ENCODE peak calls at places on chromosomes 13 and 19, in five cellular contexts. I, U, P, R and G are unnamed samples.
A peak's percentile ranks its signal among the peaks of the same experiment; 100 is the strongest.

GRCh38 chr19:40811478-40812341 is 12.7 kb downstream of the EGLN2 start:
- DNase-seq in I (no peak), U (no peak), P (no peak), R (no peak), G (peak; percentile 64)

GRCh38 chr19:13244920-13245319 is 94.7 kb downstream of the IER2 start:
- DNase-seq in I (no peak), U (no peak), P (no peak), R (no peak), G (no peak)

GRCh38 chr19:57850553-57851017 is 926 bp downstream of the ZNF587 start:
- DNase-seq in I (no peak), U (peak; percentile 41), P (peak; percentile 56), R (no peak), G (no peak)

GRCh38 chr19:10339380-10339960 is at the start of gene ICAM3:
- DNase-seq in I (peak; percentile 77), U (no peak), P (peak; percentile 36), R (no peak), G (no peak)

GRCh38 chr13:37446503-37446902 is 152.1 kb downstream of the POSTN start:
- DNase-seq in I (no peak), U (no peak), P (no peak), R (no peak), G (no peak)

GRCh38 chr13:76519685-76520084 is 366.5 kb downstream of the KCTD12 start:
- DNase-seq in I (no peak), U (no peak), P (no peak), R (no peak), G (no peak)

GRCh38 chr13:71144883-71145282 is 722.1 kb downstream of the DACH1 start:
- DNase-seq in I (no peak), U (no peak), P (no peak), R (no peak), G (no peak)

GRCh38 chr19:55519461-55520311 is 17.2 kb downstream of the SBK2 start:
- DNase-seq in I (no peak), U (peak; percentile 94), P (no peak), R (no peak), G (no peak)

GRCh38 chr13:113607477-113608245 is 23.1 kb downstream of the TFDP1 start:
- DNase-seq in I (peak; percentile 81), U (no peak), P (peak; percentile 28), R (no peak), G (no peak)

GRCh38 chr13:27338207-27338606 is 67.6 kb downstream of the RASL11A start:
- DNase-seq in I (no peak), U (no peak), P (no peak), R (no peak), G (no peak)

GRCh38 chr13:113838711-113839201 is 25.1 kb downstream of the GAS6 start:
- DNase-seq in I (no peak), U (no peak), P (no peak), R (no peak), G (no peak)

GRCh38 chr13:46624821-46625220 is 71.9 kb downstream of the LRCH1 start:
- DNase-seq in I (no peak), U (no peak), P (no peak), R (no peak), G (no peak)

GRCh38 chr13:98856983-98857382 is 104.5 kb upstream of the SLC15A1 start:
- DNase-seq in I (peak; percentile 47), U (no peak), P (peak; percentile 55), R (no peak), G (no peak)

GRCh38 chr13:34762312-34762711 is 179.8 kb upstream of the NBEA start:
- DNase-seq in I (no peak), U (peak; percentile 2), P (no peak), R (no peak), G (no peak)

GRCh38 chr13:44498969-44499368 is 77.2 kb downstream of the TSC22D1 start:
- DNase-seq in I (no peak), U (no peak), P (no peak), R (no peak), G (no peak)

GRCh38 chr19:52941941-52942370 is 18.7 kb upstream of the ZNF888 start:
- DNase-seq in I (no peak), U (no peak), P (peak; percentile 35), R (no peak), G (peak; percentile 77)

GRCh38 chr13:32150794-32151193 is 119.2 kb downstream of the FRY start:
- DNase-seq in I (peak; percentile 23), U (no peak), P (no peak), R (peak; percentile 39), G (peak; percentile 78)

GRCh38 chr19:10010247-10010691 is at the start of gene COL5A3:
- DNase-seq in I (no peak), U (peak; percentile 11), P (peak; percentile 27), R (peak; percentile 43), G (no peak)

GRCh38 chr13:28046981-28047380 is 53.4 kb downstream of the FLT3 start:
- DNase-seq in I (no peak), U (peak; percentile 26), P (no peak), R (no peak), G (no peak)

GRCh38 chr13:93736909-93737308 is 510.3 kb downstream of the GPC6 start:
- DNase-seq in I (no peak), U (no peak), P (no peak), R (no peak), G (no peak)

GRCh38 chr13:51999525-51999924 is 11.7 kb downstream of the ATP7B start:
- DNase-seq in I (peak; percentile 52), U (no peak), P (peak; percentile 85), R (no peak), G (no peak)

GRCh38 chr19:56660381-56661105 is 11.0 kb downstream of the ZNF835 start:
- DNase-seq in I (no peak), U (no peak), P (no peak), R (no peak), G (no peak)

GRCh38 chr19:31408460-31409124 is 59.4 kb upstream of the TSHZ3 start:
- DNase-seq in I (no peak), U (peak; percentile 19), P (no peak), R (no peak), G (no peak)

GRCh38 chr13:82758056-82758455 is 1124.2 kb downstream of the SLITRK1 start:
- DNase-seq in I (no peak), U (peak; percentile 14), P (no peak), R (no peak), G (no peak)

GRCh38 chr13:40123962-40124647 is 468.6 kb downstream of the COG6 start:
- DNase-seq in I (no peak), U (no peak), P (no peak), R (no peak), G (no peak)

GRCh38 chr13:51643114-51643881 is 59.0 kb downstream of the WDFY2 start:
- DNase-seq in I (no peak), U (peak; percentile 66), P (no peak), R (no peak), G (no peak)

GRCh38 chr13:76751278-76751677 is 134.9 kb downstream of the KCTD12 start:
- DNase-seq in I (no peak), U (no peak), P (no peak), R (no peak), G (no peak)

GRCh38 chr19:5434351-5434917 is 20.8 kb upstream of the ZNRF4 start:
- DNase-seq in I (no peak), U (no peak), P (no peak), R (no peak), G (no peak)

GRCh38 chr13:107296804-107297203 is 728.9 kb upstream of the ARGLU1 start:
- DNase-seq in I (no peak), U (no peak), P (no peak), R (no peak), G (no peak)

GRCh38 chr13:99124695-99125334 is 75.8 kb upstream of the UBAC2 start:
- DNase-seq in I (no peak), U (peak; percentile 40), P (no peak), R (no peak), G (no peak)

GRCh38 chr13:25581351-25581750 is 209.6 kb downstream of the ATP8A2 start:
- DNase-seq in I (no peak), U (no peak), P (no peak), R (no peak), G (no peak)

GRCh38 chr13:73810647-73811046 is 323.6 kb downstream of the KLF12 start:
- DNase-seq in I (no peak), U (no peak), P (no peak), R (no peak), G (no peak)

GRCh38 chr19:53982611-53983010 is 8.8 kb upstream of the CACNG6 start:
- DNase-seq in I (peak; percentile 31), U (peak; percentile 79), P (peak; percentile 59), R (no peak), G (no peak)

GRCh38 chr19:48239120-48239519 is 16.6 kb downstream of the CARD8 start:
- DNase-seq in I (no peak), U (no peak), P (no peak), R (no peak), G (no peak)

GRCh38 chr19:55119053-55119452 is 1.6 kb upstream of the PPP1R12C start:
- DNase-seq in I (no peak), U (no peak), P (no peak), R (no peak), G (no peak)

GRCh38 chr13:100490692-100491091 is 97.9 kb downstream of the GGACT start:
- DNase-seq in I (peak; percentile 54), U (no peak), P (no peak), R (no peak), G (no peak)

GRCh38 chr19:55166530-55167268 is at the start of gene DNAAF3:
- DNase-seq in I (peak; percentile 93), U (peak; percentile 99), P (peak; percentile 95), R (peak; percentile 41), G (peak; percentile 95)

DNA sequence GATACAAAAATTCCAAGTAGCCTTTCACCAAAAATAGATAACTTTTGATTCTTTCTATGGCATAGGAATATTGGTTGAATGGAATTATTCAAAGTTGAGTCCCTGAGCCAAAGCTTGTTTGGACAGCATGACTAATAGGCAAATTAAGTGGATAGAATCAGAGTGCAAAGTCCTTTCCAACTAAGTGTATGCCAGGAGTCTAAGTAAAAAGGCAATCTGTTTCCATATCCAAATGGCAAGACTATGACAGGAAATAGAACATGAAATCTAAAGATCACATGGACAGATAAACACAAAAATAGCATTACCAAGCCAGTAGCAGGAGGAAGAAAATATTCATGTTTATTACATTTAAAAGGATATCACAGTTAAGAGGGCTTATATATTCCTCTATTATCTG is 804.6 kb downstream of the SLITRK6 start:
- DNase-seq in I (no peak), U (peak; percentile 60), P (no peak), R (no peak), G (no peak)
- TF ChIP-seq EP300 in I (no peak), U (no peak), P (no peak), R (no peak), G (no peak)

DNA sequence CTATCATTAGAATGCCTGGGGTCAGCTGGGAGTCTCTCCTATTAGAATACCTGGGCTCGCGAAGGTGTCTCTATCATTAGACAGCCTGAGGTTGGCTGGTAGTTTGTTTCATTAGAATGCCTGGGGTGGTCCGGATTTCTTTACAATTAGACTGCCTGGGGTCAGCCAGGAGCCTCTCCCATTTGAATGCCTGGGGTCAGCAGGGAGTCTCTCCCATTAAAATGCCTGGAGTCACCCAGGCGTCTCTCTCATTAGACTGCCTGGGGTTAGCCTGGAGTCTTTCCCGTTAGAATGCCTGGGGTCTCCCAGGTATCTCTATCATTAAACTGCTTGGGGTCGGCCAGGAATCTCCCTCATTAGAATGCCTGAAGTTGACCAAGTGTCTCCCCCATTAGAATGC is 1458.3 kb downstream of the UQCRFS1 start:
- DNase-seq in I (no peak), U (no peak), P (no peak), R (no peak), G (no peak)
- TF ChIP-seq EP300 in I (no peak), U (no peak), P (no peak), R (no peak), G (no peak)

GRCh38 chr19:18192673-18193387 is at the start of gene MPV17L2:
- DNase-seq in I (peak; percentile 99), U (peak; percentile 99), P (peak; percentile 99), R (peak; percentile 99), G (peak; percentile 100)
- TF ChIP-seq EP300 in I (no peak), U (no peak), P (no peak), R (peak; percentile 97), G (no peak)

GRCh38 chr19:38759590-38760003 is 13.7 kb downstream of the LGALS7 start:
- DNase-seq in I (peak; percentile 89), U (no peak), P (peak; percentile 40), R (no peak), G (no peak)
- TF ChIP-seq EP300 in I (no peak), U (no peak), P (no peak), R (no peak), G (no peak)